ENCODE peak calls at places on chromosomes 16 and 17, in six cellular contexts. U is nucleus accumbens; F is stimulated activated CD8-positive, alpha-beta memory T cell treated with anti-CD3 and anti-CD28 coated beads, Interleukin-7, amount 100 ng/mL, for 24 hours; M is stimulated activated CD4-positive, alpha-beta T cell treated with anti-CD3 and anti-CD28 coated beads, Interleukin-15, amount 100 ng/mL, for 24 hours; J is NCI-H460; N is pancreas. Z is an unnamed sample.

GRCh38 chr17:14019186-14019956 is 49.9 kb upstream of the COX10 start:
- DNase-seq in U (no peak), F (no peak), M (peak), J (no peak), N (no peak), Z (no peak)

GRCh38 chr16:66512589-66513404 is 37.1 kb downstream of the TK2 start:
- DNase-seq in U (no peak), F (no peak), M (no peak), J (peak), N (no peak), Z (no peak)

GRCh38 chr17:43220511-43221125 is 7.8 kb downstream of the CCDC200 start:
- DNase-seq in U (no peak), F (no peak), M (no peak), J (no peak), N (no peak), Z (no peak)

GRCh38 chr17:1532836-1533602 is 16.6 kb upstream of the INPP5K start:
- DNase-seq in U (no peak), F (no peak), M (peak), J (no peak), N (no peak), Z (no peak)

GRCh38 chr16:68272501-68273209 is 8.3 kb downstream of the SLC7A6 start:
- DNase-seq in U (no peak), F (no peak), M (peak), J (no peak), N (peak), Z (no peak)

GRCh38 chr16:57639172-57639571 is 10.7 kb downstream of the ADGRG1 start:
- DNase-seq in U (peak), F (no peak), M (peak), J (no peak), N (peak), Z (no peak)

GRCh38 chr16:14501331-14502255 is 128.5 kb downstream of the PARN start:
- DNase-seq in U (peak), F (no peak), M (peak), J (peak), N (peak), Z (peak)

GRCh38 chr16:89599451-89599858 is 14.0 kb upstream of the DPEP1 start:
- DNase-seq in U (no peak), F (no peak), M (peak), J (peak), N (peak), Z (no peak)

GRCh38 chr17:38906429-38907172 is 18.8 kb upstream of the LASP1NB start:
- DNase-seq in U (no peak), F (no peak), M (no peak), J (no peak), N (no peak), Z (no peak)

GRCh38 chr16:49684731-49685130 is 171.2 kb downstream of the ZNF423 start:
- DNase-seq in U (no peak), F (no peak), M (no peak), J (no peak), N (no peak), Z (no peak)

GRCh38 chr16:49638696-49639629 is 216.9 kb downstream of the ZNF423 start:
- DNase-seq in U (no peak), F (no peak), M (no peak), J (no peak), N (no peak), Z (no peak)

GRCh38 chr17:71631483-71631882 is 489.3 kb upstream of the SOX9 start:
- DNase-seq in U (no peak), F (no peak), M (no peak), J (no peak), N (no peak), Z (no peak)

GRCh38 chr17:80780381-80781187 is 211.1 kb upstream of the CHMP6 start:
- DNase-seq in U (no peak), F (no peak), M (peak), J (no peak), N (no peak), Z (no peak)

GRCh38 chr16:27233731-27234130 is 30.4 kb downstream of the KDM8 start:
- DNase-seq in U (no peak), F (no peak), M (no peak), J (no peak), N (no peak), Z (no peak)

GRCh38 chr16:65731840-65732239 is 610.0 kb upstream of the CDH11 start:
- DNase-seq in U (no peak), F (no peak), M (no peak), J (no peak), N (no peak), Z (no peak)

GRCh38 chr16:87297918-87298631 is 19.1 kb downstream of the C16orf95 start:
- DNase-seq in U (no peak), F (no peak), M (peak), J (peak), N (no peak), Z (no peak)

GRCh38 chr17:78884148-78884870 is 18.7 kb downstream of the CEP295NL start:
- DNase-seq in U (peak), F (no peak), M (no peak), J (no peak), N (no peak), Z (no peak)

GRCh38 chr17:4559139-4559791 is 1.1 kb downstream of the GGT6 start:
- DNase-seq in U (no peak), F (no peak), M (no peak), J (no peak), N (peak), Z (no peak)

GRCh38 chr16:17647879-17648649 is 177.3 kb upstream of the XYLT1 start:
- DNase-seq in U (no peak), F (no peak), M (no peak), J (no peak), N (no peak), Z (no peak)

GRCh38 chr16:50925758-50926357 is 184.0 kb downstream of the CYLD start:
- DNase-seq in U (no peak), F (no peak), M (no peak), J (no peak), N (no peak), Z (no peak)

GRCh38 chr17:82967268-82968032 is 112.0 kb upstream of the METRNL start:
- DNase-seq in U (no peak), F (no peak), M (no peak), J (no peak), N (no peak), Z (no peak)

GRCh38 chr16:31400191-31400590 is 7.1 kb downstream of the ITGAD start:
- DNase-seq in U (no peak), F (no peak), M (no peak), J (no peak), N (no peak), Z (no peak)